ENCODE peak calls at places on chromosomes 4 and X, in five cellular contexts. One of them, this sample, is unnamed.

GRCh38 chr4:41232406-41232805 is 18.1 kb upstream of the APBB2 start:
- DNase-seq in neural progenitor cell: no peak
- DNase-seq in fibroblast of lung: no peak
- DNase-seq in K562: no peak
- DNase-seq in keratinocyte: no peak
- DNase-seq in this sample: no peak

GRCh38 chrX:2584216-2584615 is 83.4 kb upstream of the DHRSX start:
- DNase-seq in neural progenitor cell: peak
- DNase-seq in fibroblast of lung: no peak
- DNase-seq in K562: no peak
- DNase-seq in keratinocyte: no peak
- DNase-seq in this sample: no peak

GRCh38 chrX:39969099-39969825 is 128.5 kb downstream of the BCOR start:
- DNase-seq in neural progenitor cell: peak
- DNase-seq in fibroblast of lung: no peak
- DNase-seq in K562: no peak
- DNase-seq in keratinocyte: no peak
- DNase-seq in this sample: no peak

GRCh38 chr4:41102360-41103092 is 111.8 kb downstream of the APBB2 start:
- DNase-seq in neural progenitor cell: no peak
- DNase-seq in fibroblast of lung: no peak
- DNase-seq in K562: no peak
- DNase-seq in keratinocyte: no peak
- DNase-seq in this sample: no peak

GRCh38 chrX:102546818-102547493 is 30.4 kb upstream of the TMSB15A start:
- DNase-seq in neural progenitor cell: peak
- DNase-seq in fibroblast of lung: peak
- DNase-seq in K562: no peak
- DNase-seq in keratinocyte: no peak
- DNase-seq in this sample: no peak

GRCh38 chr4:2042207-2042946 is 16.8 kb upstream of the NAT8L start:
- DNase-seq in neural progenitor cell: peak
- DNase-seq in fibroblast of lung: no peak
- DNase-seq in K562: peak
- DNase-seq in keratinocyte: no peak
- DNase-seq in this sample: peak

GRCh38 chr4:83248486-83248885 is 36.1 kb downstream of the COQ2 start:
- DNase-seq in neural progenitor cell: no peak
- DNase-seq in fibroblast of lung: no peak
- DNase-seq in K562: no peak
- DNase-seq in keratinocyte: no peak
- DNase-seq in this sample: no peak

GRCh38 chrX:84118315-84118714 is 69.7 kb downstream of the RPS6KA6 start:
- DNase-seq in neural progenitor cell: no peak
- DNase-seq in fibroblast of lung: no peak
- DNase-seq in K562: no peak
- DNase-seq in keratinocyte: no peak
- DNase-seq in this sample: no peak

GRCh38 chrX:56975611-56976010 is 19.7 kb downstream of the SPIN3 start:
- DNase-seq in neural progenitor cell: peak
- DNase-seq in fibroblast of lung: no peak
- DNase-seq in K562: no peak
- DNase-seq in keratinocyte: no peak
- DNase-seq in this sample: no peak

GRCh38 chrX:16836371-16836770 is 33.8 kb downstream of the RBBP7 start:
- DNase-seq in neural progenitor cell: peak
- DNase-seq in fibroblast of lung: peak
- DNase-seq in K562: no peak
- DNase-seq in keratinocyte: no peak
- DNase-seq in this sample: peak

GRCh38 chr4:147786531-147786930 is 54.6 kb downstream of the ARHGAP10 start:
- DNase-seq in neural progenitor cell: no peak
- DNase-seq in fibroblast of lung: no peak
- DNase-seq in K562: no peak
- DNase-seq in keratinocyte: no peak
- DNase-seq in this sample: no peak

GRCh38 chr4:2318885-2319284 is 57.0 kb upstream of the MXD4 start:
- DNase-seq in neural progenitor cell: no peak
- DNase-seq in fibroblast of lung: no peak
- DNase-seq in K562: no peak
- DNase-seq in keratinocyte: no peak
- DNase-seq in this sample: no peak

GRCh38 chrX:11187001-11187400 is 75.9 kb downstream of the HCCS start:
- DNase-seq in neural progenitor cell: no peak
- DNase-seq in fibroblast of lung: no peak
- DNase-seq in K562: no peak
- DNase-seq in keratinocyte: no peak
- DNase-seq in this sample: no peak

GRCh38 chr4:74005528-74005927 is 7.1 kb upstream of the CXCL5 start:
- DNase-seq in neural progenitor cell: no peak
- DNase-seq in fibroblast of lung: no peak
- DNase-seq in K562: no peak
- DNase-seq in keratinocyte: peak
- DNase-seq in this sample: peak

GRCh38 chr4:25913056-25913850 is 767 bp upstream of the SMIM20 start:
- DNase-seq in neural progenitor cell: peak
- DNase-seq in fibroblast of lung: no peak
- DNase-seq in K562: no peak
- DNase-seq in keratinocyte: no peak
- DNase-seq in this sample: no peak

GRCh38 chr4:150242820-150243458 is 164.7 kb downstream of the DCLK2 start:
- DNase-seq in neural progenitor cell: peak
- DNase-seq in fibroblast of lung: peak
- DNase-seq in K562: peak
- DNase-seq in keratinocyte: no peak
- DNase-seq in this sample: peak

GRCh38 chr4:98334461-98334860 is 73.3 kb downstream of the RAP1GDS1 start:
- DNase-seq in neural progenitor cell: no peak
- DNase-seq in fibroblast of lung: no peak
- DNase-seq in K562: no peak
- DNase-seq in keratinocyte: no peak
- DNase-seq in this sample: no peak

GRCh38 chr4:149203256-149204001 is 612.2 kb downstream of the IQCM start:
- DNase-seq in neural progenitor cell: no peak
- DNase-seq in fibroblast of lung: peak
- DNase-seq in K562: no peak
- DNase-seq in keratinocyte: no peak
- DNase-seq in this sample: no peak

GRCh38 chr4:127204326-127204725 is 428.4 kb upstream of the INTU start:
- DNase-seq in neural progenitor cell: no peak
- DNase-seq in fibroblast of lung: no peak
- DNase-seq in K562: no peak
- DNase-seq in keratinocyte: no peak
- DNase-seq in this sample: no peak

GRCh38 chr4:13294961-13295605 is 189.1 kb downstream of the RAB28 start:
- DNase-seq in neural progenitor cell: no peak
- DNase-seq in fibroblast of lung: no peak
- DNase-seq in K562: no peak
- DNase-seq in keratinocyte: no peak
- DNase-seq in this sample: peak

GRCh38 chr4:93788712-93789111 is 39.8 kb upstream of the ATOH1 start:
- DNase-seq in neural progenitor cell: peak
- DNase-seq in fibroblast of lung: peak
- DNase-seq in K562: peak
- DNase-seq in keratinocyte: no peak
- DNase-seq in this sample: peak

GRCh38 chr4:128286474-128287158 is 997 bp downstream of the PGRMC2 start:
- DNase-seq in neural progenitor cell: peak
- DNase-seq in fibroblast of lung: peak
- DNase-seq in K562: peak
- DNase-seq in keratinocyte: no peak
- DNase-seq in this sample: peak

GRCh38 chrX:72477787-72478186 is 94.9 kb downstream of the HDAC8 start:
- DNase-seq in neural progenitor cell: no peak
- DNase-seq in fibroblast of lung: peak
- DNase-seq in K562: no peak
- DNase-seq in keratinocyte: no peak
- DNase-seq in this sample: peak

GRCh38 chr4:7101692-7102515 is 34.0 kb upstream of the GRPEL1 start:
- DNase-seq in neural progenitor cell: peak
- DNase-seq in fibroblast of lung: peak
- DNase-seq in K562: peak
- DNase-seq in keratinocyte: no peak
- DNase-seq in this sample: peak

GRCh38 chr4:47410271-47410670 is 53.2 kb downstream of the COMMD8 start:
- DNase-seq in neural progenitor cell: no peak
- DNase-seq in fibroblast of lung: peak
- DNase-seq in K562: no peak
- DNase-seq in keratinocyte: no peak
- DNase-seq in this sample: no peak

GRCh38 chr4:3257691-3258482 is 8.9 kb downstream of the MSANTD1 start:
- DNase-seq in neural progenitor cell: peak
- DNase-seq in fibroblast of lung: peak
- DNase-seq in K562: no peak
- DNase-seq in keratinocyte: no peak
- DNase-seq in this sample: no peak

GRCh38 chr4:61517144-61517543 is 317.0 kb downstream of the ADGRL3 start:
- DNase-seq in neural progenitor cell: peak
- DNase-seq in fibroblast of lung: no peak
- DNase-seq in K562: no peak
- DNase-seq in keratinocyte: no peak
- DNase-seq in this sample: peak

GRCh38 chr4:42816189-42816588 is 76.3 kb upstream of the GRXCR1 start:
- DNase-seq in neural progenitor cell: no peak
- DNase-seq in fibroblast of lung: no peak
- DNase-seq in K562: no peak
- DNase-seq in keratinocyte: no peak
- DNase-seq in this sample: peak

GRCh38 chrX:47321978-47322377 is 48.4 kb upstream of the ZNF157 start:
- DNase-seq in neural progenitor cell: peak
- DNase-seq in fibroblast of lung: no peak
- DNase-seq in K562: no peak
- DNase-seq in keratinocyte: no peak
- DNase-seq in this sample: no peak

GRCh38 chrX:150063673-150064072 is 125.4 kb upstream of the EOLA2 start:
- DNase-seq in neural progenitor cell: no peak
- DNase-seq in fibroblast of lung: no peak
- DNase-seq in K562: no peak
- DNase-seq in keratinocyte: no peak
- DNase-seq in this sample: no peak

GRCh38 chr4:121669163-121669550 is 27.6 kb downstream of the ANXA5 start:
- DNase-seq in neural progenitor cell: no peak
- DNase-seq in fibroblast of lung: peak
- DNase-seq in K562: no peak
- DNase-seq in keratinocyte: no peak
- DNase-seq in this sample: no peak

GRCh38 chr4:161554372-161554990 is 609.3 kb downstream of the FSTL5 start:
- DNase-seq in neural progenitor cell: no peak
- DNase-seq in fibroblast of lung: peak
- DNase-seq in K562: no peak
- DNase-seq in keratinocyte: no peak
- DNase-seq in this sample: no peak

DNA sequence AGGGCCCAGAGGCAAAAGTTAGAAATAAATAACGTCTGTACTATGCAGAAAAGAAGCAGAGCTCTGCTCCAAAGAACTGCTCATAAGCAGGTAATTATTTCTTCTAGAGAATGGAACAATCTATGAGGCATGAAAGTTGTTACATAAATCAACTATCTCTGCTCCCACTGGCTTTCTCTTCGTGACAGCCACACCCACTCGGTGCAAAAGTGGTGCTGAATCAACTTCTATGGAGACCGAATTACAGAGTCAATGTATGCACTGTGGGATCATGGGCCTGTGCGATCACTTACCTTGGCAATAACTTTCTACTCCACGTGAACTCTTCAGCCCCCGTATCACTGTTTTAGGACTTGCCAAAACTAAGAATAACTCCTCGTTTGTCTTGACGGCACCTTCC is 99.4 kb upstream of the ATXN3L start:
- DNase-seq in neural progenitor cell: no peak
- DNase-seq in fibroblast of lung: no peak
- DNase-seq in K562: no peak
- DNase-seq in keratinocyte: no peak
- DNase-seq in this sample: no peak
- H2AFZ ChIP-seq in neural progenitor cell: no peak
- H2AFZ ChIP-seq in fibroblast of lung: no peak
- H2AFZ ChIP-seq in K562: no peak
- H2AFZ ChIP-seq in keratinocyte: peak
- H2AFZ ChIP-seq in this sample: no peak

GRCh38 chrX:18828832-18829404 is 121.5 kb downstream of the PPEF1 start:
- DNase-seq in neural progenitor cell: no peak
- DNase-seq in fibroblast of lung: peak
- DNase-seq in K562: peak
- DNase-seq in keratinocyte: no peak
- DNase-seq in this sample: peak

DNA sequence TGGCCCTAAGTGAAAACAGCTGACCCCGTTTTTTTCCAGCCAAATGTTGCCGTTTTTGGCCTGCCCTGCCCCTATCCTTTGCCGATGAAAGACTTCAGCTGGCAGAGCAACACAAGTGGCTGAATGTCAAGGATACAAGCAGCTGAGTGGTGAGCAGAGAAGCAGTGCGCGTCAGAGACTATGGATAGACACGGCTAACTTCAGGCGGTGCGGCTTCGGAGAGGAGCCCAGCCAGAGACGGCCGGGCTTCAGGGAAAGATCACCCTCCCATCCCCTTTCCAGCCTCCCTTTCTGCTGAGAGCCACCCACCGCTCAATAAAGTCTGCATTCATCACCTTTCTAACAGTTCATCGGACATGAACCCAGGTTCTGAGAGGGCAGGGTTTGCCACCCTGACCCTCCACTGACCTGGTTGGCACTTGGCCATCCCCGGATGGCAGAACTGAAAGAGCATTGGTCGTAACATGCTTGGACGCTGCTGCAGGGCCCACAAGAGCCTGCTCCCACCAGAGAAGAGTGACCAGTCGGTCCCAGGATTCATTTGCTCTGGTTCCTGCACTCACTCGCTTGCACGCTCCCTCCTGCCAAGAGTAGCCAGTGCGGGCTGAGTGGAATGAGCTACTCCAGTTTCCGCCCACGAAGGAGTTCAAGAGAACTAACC is 125.8 kb downstream of the PPEF1 start:
- DNase-seq in neural progenitor cell: no peak
- DNase-seq in fibroblast of lung: peak
- DNase-seq in K562: no peak
- DNase-seq in keratinocyte: no peak
- DNase-seq in this sample: no peak
- H3K4me3 ChIP-seq in neural progenitor cell: no peak
- H3K4me3 ChIP-seq in fibroblast of lung: peak
- H3K4me3 ChIP-seq in K562: no peak
- H3K4me3 ChIP-seq in keratinocyte: no peak
- H3K4me3 ChIP-seq in this sample: no peak

DNA sequence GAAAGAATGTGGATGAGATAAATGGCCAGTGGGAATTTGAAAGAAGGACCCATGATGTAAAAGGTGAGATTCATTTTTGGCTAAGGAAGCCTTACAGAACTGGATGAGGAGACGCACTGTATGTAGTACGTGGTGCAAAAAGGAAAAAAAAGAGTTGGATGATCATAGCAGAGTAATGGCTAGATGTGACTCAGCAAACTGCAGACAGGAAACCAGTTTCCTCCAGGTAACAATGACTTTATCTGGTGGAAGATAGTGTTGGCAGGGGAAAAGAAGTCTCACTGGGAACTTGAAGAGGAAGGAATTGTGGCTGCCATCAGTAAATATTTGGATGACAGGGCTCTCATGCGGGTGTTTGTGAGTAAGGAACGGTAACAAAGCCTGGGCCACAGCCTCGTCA is 243.2 kb downstream of the CPE start:
- DNase-seq in neural progenitor cell: no peak
- DNase-seq in fibroblast of lung: no peak
- DNase-seq in K562: no peak
- DNase-seq in keratinocyte: no peak
- DNase-seq in this sample: no peak
- H2AFZ ChIP-seq in neural progenitor cell: no peak
- H2AFZ ChIP-seq in fibroblast of lung: no peak
- H2AFZ ChIP-seq in K562: no peak
- H2AFZ ChIP-seq in keratinocyte: peak
- H2AFZ ChIP-seq in this sample: no peak

GRCh38 chr4:84727491-84727890 is 144.6 kb downstream of the CDS1 start:
- DNase-seq in neural progenitor cell: no peak
- DNase-seq in fibroblast of lung: no peak
- DNase-seq in K562: no peak
- DNase-seq in keratinocyte: no peak
- DNase-seq in this sample: no peak
- H3K4me3 ChIP-seq in neural progenitor cell: no peak
- H3K4me3 ChIP-seq in fibroblast of lung: no peak
- H3K4me3 ChIP-seq in K562: no peak
- H3K4me3 ChIP-seq in keratinocyte: no peak
- H3K4me3 ChIP-seq in this sample: no peak

This sample was measured in hepatocyte.